ENCODE peak calls at places on chromosomes 11 and 22, in ten cellular contexts. X is stimulated activated CD4-positive, alpha-beta T cell treated with anti-CD3 and anti-CD28 coated beads, TNF-alpha, amount 100 ng/mL, for 4 hours; D is T47D; P is stimulated activated CD8-positive, alpha-beta memory T cell treated with anti-CD3 and anti-CD28 coated beads, Interleukin-2, amount 100 ng/mL, for 1 hour; C is cardiac muscle cell; R is NCI-H1092 treated with DMSO at 0.1 percent for 48 hours; M is T-helper 1 cell; A is dorsolateral prefrontal cortex; Q is activated naive CD4-positive, alpha-beta T cell; F is A172. V is an unnamed sample.

GRCh38 chr22:44195189-44195871 is 14.6 kb downstream of the PARVG start:
- DNase-seq in P (no peak), D (no peak), Q (no peak), A (no peak), M (no peak), F (no peak), X (no peak), R (no peak), C (no peak), V (no peak)

GRCh38 chr11:109197656-109198055 is 224.3 kb upstream of the C11orf87 start:
- DNase-seq in R (no peak), Q (no peak), M (no peak), F (no peak), D (no peak), A (no peak), P (no peak), X (no peak), C (no peak), V (no peak)

GRCh38 chr11:46279393-46280099 is 2.1 kb downstream of the CREB3L1 start:
- DNase-seq in D (no peak), Q (no peak), R (peak), F (peak), A (peak), P (no peak), M (no peak), X (no peak), C (no peak), V (no peak)

GRCh38 chr11:28133146-28133545 is 25.0 kb downstream of the METTL15 start:
- DNase-seq in X (no peak), F (peak), M (no peak), Q (no peak), C (no peak), A (no peak), R (no peak), D (no peak), P (no peak), V (no peak)

GRCh38 chr11:121318848-121319834 is 26.6 kb downstream of the SC5D start:
- DNase-seq in Q (no peak), F (peak), D (peak), A (no peak), X (no peak), M (peak), P (no peak), C (peak), R (peak), V (peak)

GRCh38 chr22:30930228-30930627 is 38.3 kb downstream of the MORC2 start:
- DNase-seq in P (no peak), M (no peak), D (no peak), R (no peak), A (no peak), Q (no peak), X (no peak), C (no peak), F (no peak), V (no peak)

GRCh38 chr11:86063536-86063935 is 5.3 kb downstream of the PICALM start:
- DNase-seq in A (no peak), P (no peak), Q (no peak), F (no peak), R (no peak), C (no peak), X (no peak), M (no peak), D (no peak), V (no peak)

GRCh38 chr11:14673824-14674432 is 30.3 kb downstream of the PDE3B start:
- DNase-seq in R (no peak), M (no peak), P (no peak), A (no peak), F (no peak), D (no peak), X (no peak), Q (no peak), C (no peak), V (no peak)

GRCh38 chr11:33259869-33260268 is 2.7 kb downstream of the HIPK3 start:
- DNase-seq in F (no peak), M (no peak), P (no peak), D (no peak), A (no peak), Q (no peak), X (no peak), C (no peak), R (no peak), V (no peak)

GRCh38 chr11:19711911-19712280 is 741 bp upstream of the NAV2 start:
- DNase-seq in P (no peak), Q (no peak), D (no peak), X (no peak), F (no peak), C (no peak), A (no peak), R (no peak), M (no peak), V (no peak)

GRCh38 chr11:126359431-126360048 is 4.1 kb downstream of the ST3GAL4 start:
- DNase-seq in F (no peak), D (no peak), R (peak), Q (no peak), P (no peak), X (no peak), C (no peak), M (no peak), A (peak), V (no peak)

GRCh38 chr22:36405671-36406070 is 17.9 kb upstream of the MYH9 start:
- DNase-seq in A (no peak), M (no peak), Q (peak), P (peak), C (no peak), F (no peak), D (no peak), R (no peak), X (peak), V (peak)

GRCh38 chr11:597166-597725 is 18.5 kb downstream of the IRF7 start:
- DNase-seq in F (no peak), C (no peak), R (no peak), Q (no peak), D (no peak), X (no peak), P (no peak), A (no peak), M (no peak), V (no peak)

V was measured in CD4-positive, CD25-positive, alpha-beta regulatory T cell.